ENCODE peak calls at places on chromosomes 7 and 10, in five cellular contexts. A is neural progenitor cell, F is fibroblast of lung, Q is BJ, P is Caco-2. T is an unnamed sample.

GRCh38 chr10:88987243-88987726 is 3.3 kb upstream of the FAS start:
- DNase-seq in Q (no peak), A (no peak), P (no peak), F (no peak), T (no peak)

GRCh38 chr10:30170814-30171213 is 111.4 kb upstream of the JCAD start:
- DNase-seq in A (no peak), F (peak; percentile 74), P (no peak), Q (no peak), T (no peak)

GRCh38 chr7:1368682-1369571 is 90.3 kb downstream of the MICALL2 start:
- DNase-seq in F (no peak), Q (no peak), P (no peak), A (peak; percentile 96), T (no peak)

GRCh38 chr10:61283489-61284221 is 169.5 kb downstream of the TMEM26 start:
- DNase-seq in Q (no peak), P (no peak), A (no peak), F (no peak), T (no peak)

GRCh38 chr7:159310457-159311171 is 165.9 kb upstream of the VIPR2 start:
- DNase-seq in A (no peak), Q (no peak), F (no peak), P (peak; percentile 47), T (no peak)

GRCh38 chr10:131109746-131110145 is 201.8 kb downstream of the TCERG1L start:
- DNase-seq in A (no peak), Q (no peak), P (no peak), F (no peak), T (no peak)

GRCh38 chr7:114051871-114052324 is 133.1 kb upstream of the PPP1R3A start:
- DNase-seq in P (no peak), A (no peak), F (no peak), Q (no peak), T (no peak)

GRCh38 chr7:105462765-105463164 is 59.3 kb downstream of the PUS7 start:
- DNase-seq in F (no peak), Q (no peak), P (no peak), A (no peak), T (no peak)

GRCh38 chr10:33612551-33612950 is 278.1 kb upstream of the NRP1 start:
- DNase-seq in P (no peak), A (no peak), Q (peak; percentile 19), F (peak; percentile 69), T (peak; percentile 28)

GRCh38 chr7:64959072-64959747 is 31.6 kb downstream of the ZNF117 start:
- DNase-seq in Q (no peak), P (no peak), F (no peak), A (peak; percentile 28), T (no peak)

GRCh38 chr7:142855756-142856564 is 1.1 kb downstream of the EPHB6 start:
- DNase-seq in F (peak; percentile 8), Q (no peak), A (no peak), P (no peak), T (no peak)

GRCh38 chr7:43085017-43085416 is 27.4 kb upstream of the HECW1 start:
- DNase-seq in Q (no peak), P (no peak), A (peak; percentile 29), F (no peak), T (no peak)

GRCh38 chr10:88245974-88246511 is 337.1 kb downstream of the RNLS start:
- DNase-seq in Q (peak; percentile 39), A (no peak), P (no peak), F (peak; percentile 89), T (peak; percentile 51)

GRCh38 chr7:155527664-155528063 is 18.7 kb downstream of the CNPY1 start:
- DNase-seq in F (no peak), A (no peak), Q (no peak), P (no peak), T (no peak)

GRCh38 chr7:30231271-30231670 is 53.1 kb upstream of the ZNRF2 start:
- DNase-seq in Q (no peak), F (no peak), P (no peak), A (no peak), T (no peak)

DNA sequence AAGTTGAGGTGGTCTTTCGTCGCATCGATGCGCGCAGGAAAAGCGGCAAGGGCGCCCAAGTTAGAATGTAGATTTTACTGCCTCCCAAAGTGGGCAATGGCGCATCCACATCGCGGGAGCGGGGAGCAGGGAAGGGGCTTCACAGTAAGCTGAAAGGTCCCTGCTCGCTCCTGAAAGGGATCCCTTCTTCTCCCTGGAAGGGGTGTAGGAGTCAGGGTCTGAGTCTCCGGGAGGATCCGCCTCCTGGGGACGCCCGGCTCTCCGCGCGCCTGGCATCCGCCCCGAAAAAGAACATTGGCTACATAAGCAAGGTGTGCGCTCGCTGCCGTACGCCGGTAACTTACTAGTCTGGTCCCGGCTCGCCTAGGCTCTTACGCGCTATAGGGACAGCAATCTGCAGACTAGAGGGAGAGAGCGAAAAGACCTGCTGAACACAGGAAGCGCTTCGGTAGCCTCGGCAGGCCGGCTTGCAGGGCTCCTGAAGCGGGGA is 802 bp downstream of the UNC5B start:
- DNase-seq in F (peak; percentile 90), Q (no peak), P (peak; percentile 84), A (peak; percentile 78), T (no peak)
- H3K27me3 ChIP-seq in F (peaks cover 19% of the 10 kb centered on the region), Q (peaks cover 22% of the 10 kb centered on the region), P (peaks cover 17% of the 10 kb centered on the region), A (peaks cover 49% of the 10 kb centered on the region), T (peaks cover 39% of the 10 kb centered on the region)

GRCh38 chr7:102232686-102233286 is 53.9 kb upstream of the SH2B2 start:
- DNase-seq in Q (no peak), P (no peak), A (no peak), F (no peak), T (no peak)
- H3K36me3 ChIP-seq in Q (peaks cover 7% of the 10 kb centered on the region), P (peaks cover 5% of the 10 kb centered on the region), A (no peaks in the 10 kb centered on the region), F (peaks cover 3% of the 10 kb centered on the region), T (peaks cover 1% of the 10 kb centered on the region)

GRCh38 chr10:8173243-8173865 is 118.9 kb downstream of the GATA3 start:
- DNase-seq in F (no peak), A (no peak), P (no peak), Q (no peak), T (no peak)
- TF ChIP-seq CTCF in F (no peak), A (no peak), P (no peak), Q (no peak), T (no peak)

GRCh38 chr10:78923644-78924318 is 145.0 kb upstream of the ZMIZ1 start:
- DNase-seq in Q (no peak), P (no peak), F (no peak), A (no peak), T (no peak)

GRCh38 chr10:78921906-78922305 is 146.9 kb upstream of the ZMIZ1 start:
- DNase-seq in A (no peak), P (no peak), Q (no peak), F (no peak), T (no peak)

GRCh38 chr10:78925800-78926319 is 142.9 kb upstream of the ZMIZ1 start:
- DNase-seq in F (peak; percentile 98), P (no peak), A (no peak), Q (peak; percentile 82), T (peak; percentile 76)

GRCh38 chr10:78925275-78925674 is 143.5 kb upstream of the ZMIZ1 start:
- DNase-seq in F (no peak), P (no peak), A (no peak), Q (no peak), T (no peak)

DNA sequence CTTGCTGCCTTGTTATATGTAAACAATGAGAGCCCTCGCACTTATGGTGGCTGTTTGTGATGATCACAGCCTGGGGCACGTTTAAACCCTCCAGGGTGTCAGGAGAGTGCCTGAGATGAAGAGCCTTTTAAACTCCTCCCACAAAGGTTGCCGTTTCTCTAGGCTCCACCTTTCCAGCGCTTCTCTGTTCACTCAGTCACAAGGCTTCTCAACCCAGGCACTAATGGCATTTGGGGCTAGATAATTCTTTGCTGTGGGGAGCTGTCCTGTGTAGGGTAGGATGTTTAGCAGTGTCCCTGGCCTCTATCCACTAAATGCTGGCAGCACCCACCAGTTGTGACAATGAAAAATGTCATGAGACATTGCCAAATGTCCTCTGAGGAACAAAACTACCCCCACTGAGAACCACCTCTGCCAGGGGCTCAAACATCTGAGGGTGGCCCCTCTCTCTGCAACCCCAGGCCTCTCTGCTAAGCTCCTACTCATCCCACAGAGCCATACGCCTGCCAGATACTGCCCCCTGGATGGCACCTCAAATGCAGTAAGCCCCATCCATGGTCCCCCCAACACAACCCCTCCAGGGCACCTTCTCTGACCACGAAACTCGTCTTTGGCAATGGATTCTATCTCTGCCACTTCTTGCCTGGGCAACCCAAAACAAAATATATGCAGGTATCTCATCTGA is 144.3 kb upstream of the ZMIZ1 start:
- DNase-seq in Q (no peak), P (no peak), A (peak; percentile 53), F (no peak), T (no peak)
- H3K27me3 ChIP-seq in Q (peaks cover 4% of the 10 kb centered on the region), P (no peaks in the 10 kb centered on the region), A (no peaks in the 10 kb centered on the region), F (peaks cover 6% of the 10 kb centered on the region), T (peaks cover 22% of the 10 kb centered on the region)

GRCh38 chr10:91978585-91978984 is 55.0 kb downstream of the BTAF1 start:
- DNase-seq in F (no peak), A (no peak), Q (no peak), P (no peak), T (no peak)
- H3K36me3 ChIP-seq in F (peaks cover 8% of the 10 kb centered on the region), A (peaks cover 24% of the 10 kb centered on the region), Q (peaks cover 4% of the 10 kb centered on the region), P (no peaks in the 10 kb centered on the region), T (no peaks in the 10 kb centered on the region)

GRCh38 chr10:90087197-90088007 is 386.0 kb downstream of the KIF20B start:
- DNase-seq in A (no peak), F (peak; percentile 81), P (no peak), Q (no peak), T (peak; percentile 26)
- TF ChIP-seq CTCF in A (no peak), F (no peak), P (no peak), Q (no peak), T (no peak)

GRCh38 chr7:150977382-150978135 is 562 bp downstream of the KCNH2 start:
- DNase-seq in F (no peak), A (peak; percentile 43), Q (no peak), P (no peak), T (no peak)

GRCh38 chr7:150980663-150981062 is 2.5 kb upstream of the KCNH2 start:
- DNase-seq in P (no peak), A (peak; percentile 77), Q (no peak), F (no peak), T (no peak)

GRCh38 chr7:150976529-150977381 is 1.4 kb downstream of the KCNH2 start:
- DNase-seq in F (no peak), A (peak; percentile 50), P (no peak), Q (no peak), T (no peak)

GRCh38 chr7:150979706-150980390 is 1.7 kb upstream of the KCNH2 start:
- DNase-seq in F (no peak), P (no peak), Q (no peak), A (no peak), T (no peak)

DNA sequence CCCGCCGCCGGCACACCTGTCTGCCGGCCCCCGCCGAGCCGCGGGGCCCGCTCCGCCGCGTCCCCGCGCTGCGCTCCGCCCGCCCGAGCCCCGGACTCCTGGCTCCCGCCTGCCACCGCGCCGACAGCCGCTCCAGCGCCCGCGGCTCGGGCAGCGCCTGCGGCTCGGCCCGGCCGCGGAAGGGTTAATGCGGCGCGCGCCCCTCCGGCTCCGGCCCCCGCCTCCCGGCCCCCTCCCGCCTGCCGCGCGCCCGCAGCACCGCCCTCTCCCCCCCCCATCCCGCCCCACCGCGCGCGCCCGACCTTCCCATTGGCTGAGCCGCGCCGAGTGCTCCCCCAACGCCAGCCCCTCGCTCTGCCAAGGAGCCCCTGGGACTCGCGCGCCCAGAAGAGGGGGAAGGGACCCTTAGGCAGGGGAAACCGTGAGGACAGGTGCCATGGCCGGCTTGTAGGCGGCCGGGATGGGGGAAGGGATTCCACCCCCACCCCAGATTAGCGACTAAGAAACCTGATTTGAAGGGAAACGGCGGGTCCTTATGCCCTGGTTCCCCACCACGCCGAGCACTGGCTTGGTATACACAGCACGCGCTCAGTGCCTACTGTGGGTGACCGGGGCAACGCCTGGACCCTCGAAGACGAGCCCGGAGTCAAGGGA is at the start of gene KCNH2:
- DNase-seq in Q (no peak), F (no peak), P (no peak), A (peak; percentile 93), T (no peak)
- H3K27me3 ChIP-seq in Q (peaks cover 34% of the 10 kb centered on the region), F (peaks cover 54% of the 10 kb centered on the region), P (no peaks in the 10 kb centered on the region), A (peaks cover 69% of the 10 kb centered on the region), T (peaks cover 84% of the 10 kb centered on the region)

T was measured in kidney epithelial cell.